ENCODE peak calls at places on chromosome 13, in eight cellular contexts. N is anterior cingulate cortex; E is T-helper 1 cell; X is activated T-cell treated with anti-CD3 and anti-CD28 coated beads, Interleukin-2, amount 50 U/mL, for 24 hours; U is CD4-positive, alpha-beta T cell; Y is omental fat pad; S is activated naive CD4-positive, alpha-beta T cell treated with anti-CD3 and anti-CD28 coated beads for 36 hours; P is kidney. L is an unnamed sample.

GRCh38 chr13:111336666-111337065 is 16.2 kb downstream of the TEX29 start:
- DNase-seq in U (no peak), X (no peak), P (no peak), S (no peak), Y (no peak), E (no peak), N (no peak), L (no peak)

GRCh38 chr13:99028890-99029289 is 51.0 kb upstream of the DOCK9 start:
- DNase-seq in S (peak; percentile 75), E (peak; percentile 37), X (no peak), P (no peak), Y (no peak), U (no peak), N (no peak), L (no peak)

GRCh38 chr13:98752111-98752941 is at the start of gene SLC15A1:
- DNase-seq in P (no peak), X (no peak), N (no peak), Y (no peak), E (no peak), U (no peak), S (no peak), L (no peak)

GRCh38 chr13:61777281-61777680 is 361.6 kb upstream of the PCDH20 start:
- DNase-seq in E (no peak), X (no peak), P (no peak), S (no peak), N (no peak), U (no peak), Y (no peak), L (no peak)

GRCh38 chr13:73365240-73365639 is 306.4 kb downstream of the KLF5 start:
- DNase-seq in N (no peak), E (no peak), X (no peak), Y (no peak), S (no peak), U (no peak), P (no peak), L (no peak)

GRCh38 chr13:52846567-52847321 is 1.7 kb downstream of the PCDH8 start:
- DNase-seq in S (peak; percentile 61), N (peak; percentile 55), E (no peak), Y (no peak), P (peak; percentile 79), X (peak; percentile 46), U (no peak), L (peak; percentile 88)

GRCh38 chr13:42594577-42595571 is 20.9 kb downstream of the TNFSF11 start:
- DNase-seq in U (peak; percentile 17), N (peak; percentile 3), Y (no peak), E (peak; percentile 25), P (no peak), S (peak; percentile 73), X (peak; percentile 48), L (no peak)

GRCh38 chr13:98105929-98106336 is 37.0 kb upstream of the FARP1 start:
- DNase-seq in X (no peak), S (no peak), U (no peak), P (no peak), Y (no peak), E (no peak), N (no peak), L (no peak)

GRCh38 chr13:98092888-98093287 is 50.0 kb upstream of the FARP1 start:
- DNase-seq in U (no peak), N (no peak), E (no peak), Y (no peak), P (no peak), X (no peak), S (no peak), L (no peak)

GRCh38 chr13:26946675-26947342 is 186.2 kb upstream of the GPR12 start:
- DNase-seq in X (no peak), S (no peak), E (no peak), N (no peak), U (no peak), P (no peak), Y (no peak), L (no peak)

GRCh38 chr13:110817143-110817542 is 97.7 kb downstream of the ANKRD10 start:
- DNase-seq in Y (no peak), E (no peak), P (no peak), U (no peak), X (no peak), N (no peak), S (no peak), L (no peak)

GRCh38 chr13:98570929-98571372 is 6.0 kb downstream of the STK24 start:
- DNase-seq in E (no peak), Y (no peak), N (no peak), P (no peak), X (no peak), U (no peak), S (peak; percentile 62), L (no peak)

GRCh38 chr13:113453962-113454361 is 674 bp upstream of the ADPRHL1 start:
- DNase-seq in P (peak; percentile 16), S (no peak), X (no peak), E (no peak), N (no peak), U (no peak), Y (no peak), L (peak; percentile 17)

GRCh38 chr13:81916471-81916870 is 1575.5 kb upstream of the SPRY2 start:
- DNase-seq in P (no peak), Y (no peak), N (no peak), X (no peak), S (no peak), U (no peak), E (no peak), L (no peak)

GRCh38 chr13:52067237-52067636 is 42.7 kb downstream of the UTP14C start:
- DNase-seq in N (no peak), E (no peak), S (peak; percentile 8), U (no peak), P (no peak), X (no peak), Y (no peak), L (no peak)

GRCh38 chr13:59747529-59747928 is 416.2 kb downstream of the DIAPH3 start:
- DNase-seq in E (no peak), U (no peak), S (no peak), Y (no peak), X (no peak), N (no peak), P (no peak), L (no peak)

GRCh38 chr13:78228940-78229339 is 310.3 kb upstream of the EDNRB start:
- DNase-seq in Y (no peak), N (no peak), E (no peak), X (no peak), S (no peak), U (no peak), P (no peak), L (no peak)

GRCh38 chr13:45626731-45627374 is 11.3 kb upstream of the ERICH6B start:
- DNase-seq in N (no peak), X (no peak), S (no peak), Y (no peak), U (no peak), E (no peak), P (no peak), L (no peak)

GRCh38 chr13:30668305-30668704 is 50.6 kb downstream of the USPL1 start:
- DNase-seq in Y (no peak), X (no peak), N (no peak), E (no peak), P (no peak), S (no peak), U (no peak), L (no peak)

GRCh38 chr13:85725433-85725832 is 73.8 kb downstream of the SLITRK6 start:
- DNase-seq in X (no peak), P (no peak), E (no peak), N (no peak), Y (no peak), U (no peak), S (no peak), L (no peak)

GRCh38 chr13:27270594-27271520 is at the start of gene RASL11A:
- DNase-seq in X (peak; percentile 87), S (peak; percentile 65), N (peak; percentile 74), U (peak; percentile 69), P (peak; percentile 97), Y (peak; percentile 58), E (peak; percentile 60), L (peak; percentile 95)

GRCh38 chr13:95121516-95121915 is 179.7 kb downstream of the ABCC4 start:
- DNase-seq in S (no peak), X (no peak), U (no peak), N (no peak), P (no peak), E (no peak), Y (no peak), L (no peak)

GRCh38 chr13:44153536-44153935 is 220.1 kb upstream of the SERP2 start:
- DNase-seq in P (no peak), N (no peak), S (no peak), Y (no peak), U (no peak), E (no peak), X (no peak), L (no peak)

GRCh38 chr13:103815619-103816018 is 749.4 kb upstream of the SLC10A2 start:
- DNase-seq in X (no peak), U (no peak), N (no peak), S (no peak), Y (no peak), P (no peak), E (no peak), L (no peak)

GRCh38 chr13:69010789-69011188 is 1096.8 kb upstream of the ATXN8OS start:
- DNase-seq in X (no peak), Y (no peak), S (no peak), P (no peak), N (no peak), U (no peak), E (no peak), L (no peak)